ENCODE peak calls at places on chromosomes 13 and 19, in five cellular contexts. K is osteocyte; F is colonic mucosa; I is fibroblast of mammary gland; E is CD8-positive, alpha-beta T cell. Y is an unnamed sample.
A peak's percentile ranks its signal among the peaks of the same experiment; 100 is the strongest.

GRCh38 chr19:18478545-18479311 is 40.8 kb upstream of the ISYNA1 start:
- DNase-seq in I (peak; percentile 87), E (peak; percentile 56), K (no peak), F (peak; percentile 67), Y (no peak)

GRCh38 chr19:3383121-3383722 is 16.8 kb downstream of the NFIC start:
- DNase-seq in I (peak; percentile 58), E (no peak), F (peak; percentile 47), K (no peak), Y (no peak)

GRCh38 chr19:55605637-55606470 is at the start of gene ZNF865:
- DNase-seq in I (peak; percentile 84), K (no peak), F (peak; percentile 88), E (peak; percentile 78), Y (peak; percentile 64)

GRCh38 chr13:27599845-27600553 is 20.3 kb downstream of the LNX2 start:
- DNase-seq in I (peak; percentile 60), F (no peak), E (no peak), K (no peak), Y (no peak)

GRCh38 chr13:25478186-25478585 is 106.4 kb downstream of the ATP8A2 start:
- DNase-seq in K (no peak), E (no peak), I (no peak), F (no peak), Y (no peak)

GRCh38 chr13:44519642-44520041 is 56.5 kb downstream of the TSC22D1 start:
- DNase-seq in E (no peak), I (no peak), K (no peak), F (no peak), Y (no peak)

GRCh38 chr13:27450921-27451461 is 627 bp upstream of the MTIF3 start:
- DNase-seq in E (no peak), I (peak; percentile 64), K (no peak), F (peak; percentile 57), Y (no peak)

GRCh38 chr19:1063030-1063908 is 3.7 kb upstream of the ARHGAP45 start:
- DNase-seq in F (peak; percentile 37), I (peak; percentile 19), E (no peak), K (no peak), Y (no peak)

GRCh38 chr13:19586904-19587634 is 25.7 kb upstream of the TPTE2 start:
- DNase-seq in F (peak; percentile 27), E (peak; percentile 83), I (peak; percentile 47), K (no peak), Y (no peak)

GRCh38 chr19:54160948-54161347 is 1.4 kb upstream of the LENG1 start:
- DNase-seq in E (no peak), K (no peak), I (no peak), F (peak; percentile 41), Y (no peak)

GRCh38 chr19:40231544-40232424 is 5.3 kb upstream of the CCNP start:
- DNase-seq in K (no peak), F (no peak), E (no peak), I (no peak), Y (no peak)

GRCh38 chr13:101339202-101339601 is 77.1 kb downstream of the NALCN start:
- DNase-seq in F (no peak), K (no peak), I (no peak), E (no peak), Y (no peak)

GRCh38 chr13:51829236-51829899 is 15.6 kb downstream of the TMEM272 start:
- DNase-seq in E (no peak), F (no peak), I (no peak), K (no peak), Y (no peak)

GRCh38 chr13:99610702-99611289 is 109.5 kb downstream of the TM9SF2 start:
- DNase-seq in I (no peak), F (no peak), K (no peak), E (no peak), Y (no peak)

GRCh38 chr19:19619121-19619848 is 798 bp upstream of the PBX4 start:
- DNase-seq in K (no peak), E (no peak), F (no peak), I (no peak), Y (no peak)

GRCh38 chr13:33932765-33933406 is 114.9 kb downstream of the RFC3 start:
- DNase-seq in F (no peak), I (no peak), K (no peak), E (no peak), Y (no peak)

GRCh38 chr19:48511800-48512503 is at the start of gene LMTK3:
- DNase-seq in E (peak; percentile 88), K (no peak), I (peak; percentile 21), F (no peak), Y (no peak)

GRCh38 chr19:38850976-38851621 is 1.3 kb upstream of the HNRNPL start:
- DNase-seq in E (peak; percentile 70), I (no peak), F (peak; percentile 56), K (no peak), Y (no peak)

GRCh38 chr13:98445340-98446233 is 131.3 kb downstream of the STK24 start:
- DNase-seq in K (peak; percentile 89), E (peak; percentile 88), F (peak; percentile 72), I (peak; percentile 49), Y (peak; percentile 70)

GRCh38 chr19:7931221-7932061 is 5.5 kb upstream of the CTXN1 start:
- DNase-seq in K (no peak), I (no peak), E (no peak), F (no peak), Y (no peak)

DNA sequence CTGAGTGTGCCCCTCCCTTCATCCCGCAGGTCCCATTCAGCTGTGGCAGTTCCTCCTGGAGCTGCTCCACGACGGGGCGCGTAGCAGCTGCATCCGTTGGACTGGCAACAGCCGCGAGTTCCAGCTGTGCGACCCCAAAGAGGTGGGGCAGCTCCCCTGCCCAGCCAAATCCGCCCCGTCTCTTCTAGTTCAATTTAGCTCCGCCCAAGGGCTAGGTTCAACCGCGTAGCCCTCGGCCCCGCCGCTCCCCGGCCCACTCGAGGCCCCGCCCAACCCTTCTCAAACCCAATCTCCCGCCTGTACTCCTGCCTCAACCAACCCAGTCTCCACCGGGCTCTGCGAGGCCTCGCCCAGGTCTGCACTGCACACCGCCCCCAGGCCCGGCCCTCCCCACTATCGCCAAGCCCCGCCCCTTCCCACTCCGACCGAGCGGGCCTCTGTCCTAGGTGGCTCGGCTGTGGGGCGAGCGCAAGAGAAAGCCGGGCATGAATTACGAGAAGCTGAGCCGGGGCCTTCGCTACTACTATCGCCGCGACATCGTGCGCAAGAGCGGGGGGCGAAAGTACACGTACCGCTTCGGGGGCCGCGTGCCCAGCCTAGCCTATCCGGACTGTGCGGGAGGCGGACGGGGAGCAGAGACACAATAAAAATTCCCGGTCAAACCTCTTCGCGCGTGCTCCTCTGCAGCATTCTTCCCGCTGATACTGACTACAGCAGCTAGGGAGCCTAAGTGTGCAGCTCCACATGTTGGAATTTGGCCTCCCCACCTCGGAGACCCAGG is 2.9 kb downstream of the ETV2 start:
- DNase-seq in E (peak; percentile 93), I (peak; percentile 90), K (peak; percentile 95), F (peak; percentile 98), Y (peak; percentile 74)
- TF ChIP-seq CTCF in E (no peak), I (no peak), K (no peak), F (no peak), Y (no peak)

DNA sequence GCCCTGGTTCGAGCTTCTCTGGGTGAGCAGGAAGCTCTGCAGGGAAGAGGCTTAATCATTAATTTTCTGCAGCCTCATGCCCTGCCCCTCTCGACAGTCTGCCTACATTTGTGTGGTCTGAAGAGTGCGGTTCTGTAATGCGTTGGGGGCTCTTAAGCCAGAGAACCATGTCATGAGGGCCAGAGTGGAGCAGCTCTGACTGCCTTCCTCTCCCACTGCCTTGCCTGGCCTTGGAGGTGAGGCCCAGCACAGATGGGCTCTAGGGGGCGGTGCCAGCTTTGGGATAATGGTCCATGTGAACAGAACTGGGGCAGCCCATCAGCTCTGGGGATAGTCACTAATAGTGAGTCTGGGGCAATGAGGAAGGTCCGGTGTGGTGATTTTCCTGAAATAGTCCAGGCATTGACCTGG is 5.7 kb downstream of the FGF9 start:
- DNase-seq in K (no peak), E (no peak), I (no peak), F (peak; percentile 59), Y (no peak)
- TF ChIP-seq CTCF in K (no peak), E (no peak), I (no peak), F (no peak), Y (no peak)

DNA sequence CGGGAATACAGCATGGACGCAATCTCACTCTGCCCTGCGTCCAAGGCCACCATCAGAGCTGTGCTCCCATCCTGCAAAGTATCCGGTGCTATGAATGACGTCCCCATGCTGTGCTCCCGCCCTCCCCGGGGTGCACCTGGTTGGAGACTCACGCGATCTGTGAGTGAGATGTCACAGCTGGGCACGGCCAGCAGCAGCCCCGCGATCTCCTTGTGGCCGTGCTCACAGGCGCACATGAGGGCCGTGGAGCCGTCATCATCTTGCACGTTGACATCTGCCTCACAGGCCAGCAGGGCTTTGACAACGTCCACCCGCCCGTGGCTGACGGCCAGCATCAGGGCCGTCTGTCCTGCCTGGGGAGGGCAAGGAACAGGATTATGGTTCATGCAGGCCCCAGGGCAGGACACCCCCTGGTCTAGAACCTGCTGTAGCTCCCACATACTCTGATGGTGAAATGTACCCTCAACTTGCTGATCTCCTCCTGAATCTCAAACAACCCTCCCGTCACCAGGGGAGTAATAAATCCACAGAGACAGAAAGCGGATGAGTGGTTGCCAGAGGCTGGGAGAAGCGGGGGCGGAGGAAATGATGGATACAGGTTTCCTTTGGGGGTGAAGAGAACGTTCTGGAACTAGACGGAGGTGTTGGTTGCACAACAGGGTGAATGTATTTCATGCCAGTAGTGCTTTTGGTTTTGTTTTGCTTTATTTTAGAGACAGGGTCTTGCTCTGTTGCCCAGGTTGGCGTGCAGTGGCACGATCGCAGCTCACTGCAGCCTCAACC is 14.5 kb upstream of the SPC24 start:
- DNase-seq in E (no peak), F (no peak), I (peak; percentile 97), K (no peak), Y (no peak)
- TF ChIP-seq CTCF in E (no peak), F (no peak), I (no peak), K (no peak), Y (no peak)

GRCh38 chr19:35746556-35746955 is 1.1 kb downstream of the PSENEN start:
- DNase-seq in F (no peak), I (no peak), E (no peak), K (no peak), Y (no peak)

GRCh38 chr19:35746087-35746462 is 624 bp downstream of the PSENEN start:
- DNase-seq in F (no peak), K (no peak), I (no peak), E (no peak), Y (no peak)

GRCh38 chr19:35745328-35746086 is at the start of the genes PSENEN and U2AF1L4:
- DNase-seq in E (peak; percentile 95), I (peak; percentile 99), K (peak; percentile 99), F (peak; percentile 97), Y (peak; percentile 85)

GRCh38 chr19:35750167-35750566 is 1.8 kb downstream of the LIN37 start:
- DNase-seq in E (no peak), I (no peak), K (no peak), F (no peak), Y (no peak)

DNA sequence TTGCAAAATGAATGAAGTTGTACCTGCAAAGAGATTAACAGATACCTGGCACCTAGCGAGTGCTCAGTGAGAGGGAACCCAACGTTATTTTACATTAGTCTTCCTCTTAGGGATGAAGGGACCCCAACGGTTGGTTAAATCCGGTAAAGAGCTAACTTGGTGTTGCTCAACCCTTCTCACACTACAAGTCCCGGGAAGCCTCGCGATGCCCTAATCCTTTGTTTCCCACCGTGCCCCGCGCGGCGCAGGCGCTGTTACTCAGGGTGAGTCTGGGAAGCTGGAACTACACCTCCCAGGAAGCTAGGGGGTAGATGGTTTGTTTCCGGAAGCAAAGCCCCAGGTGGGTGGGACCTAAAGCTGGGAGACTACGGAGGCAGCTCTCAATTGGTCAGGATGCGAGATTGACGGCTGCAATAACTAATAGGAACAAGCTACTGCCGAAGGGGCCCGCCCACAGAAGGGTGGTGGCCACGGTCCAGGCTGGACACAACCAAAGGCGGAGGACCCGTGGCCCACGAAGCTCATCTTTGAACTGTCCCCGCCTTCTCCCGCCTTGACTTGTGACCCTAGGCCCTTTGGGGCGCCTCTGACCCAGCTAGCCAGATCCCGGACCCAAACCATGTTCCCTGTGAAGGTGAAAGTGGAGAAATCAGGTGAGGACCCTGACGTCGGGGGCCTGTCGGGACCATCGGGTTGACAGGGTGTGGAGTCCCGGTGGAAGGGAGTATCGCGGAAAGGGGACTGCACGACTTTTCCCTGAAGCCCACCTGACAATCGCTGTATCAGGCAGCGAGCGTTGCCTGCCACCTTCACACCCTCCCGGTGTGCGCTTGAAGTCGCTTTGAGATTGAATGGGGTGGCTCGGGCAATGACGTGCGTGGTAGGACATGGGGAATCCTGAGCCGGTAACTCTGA is at the start of gene LIN37:
- DNase-seq in I (peak; percentile 99), K (peak; percentile 99), E (peak; percentile 98), F (peak; percentile 100), Y (peak; percentile 98)
- TF ChIP-seq CTCF in I (no peak), K (no peak), E (no peak), F (no peak), Y (no peak)

Y was measured in neural crest cell.